ENCODE peak calls at places on chromosomes 11 and 22, in eight cellular contexts. One of them, this sample, is unnamed.

GRCh38 chr11:134654161-134654915 is 242.3 kb upstream of the B3GAT1 start:
- DNase-seq in tibial artery: peak
- DNase-seq in colonic mucosa: peak
- DNase-seq in AG10803: no peak
- DNase-seq in lung: peak
- DNase-seq in fibroblast of the aortic adventitia: no peak
- DNase-seq in ovary: no peak
- DNase-seq in esophagus squamous epithelium: no peak
- DNase-seq in this sample: peak

GRCh38 chr11:70501026-70501901 is 102.9 kb downstream of the CTTN start:
- DNase-seq in tibial artery: no peak
- DNase-seq in colonic mucosa: no peak
- DNase-seq in AG10803: peak
- DNase-seq in lung: no peak
- DNase-seq in fibroblast of the aortic adventitia: peak
- DNase-seq in ovary: peak
- DNase-seq in esophagus squamous epithelium: no peak
- DNase-seq in this sample: peak

GRCh38 chr11:108697872-108698473 is 33.1 kb downstream of the DDX10 start:
- DNase-seq in tibial artery: peak
- DNase-seq in colonic mucosa: peak
- DNase-seq in AG10803: peak
- DNase-seq in lung: peak
- DNase-seq in fibroblast of the aortic adventitia: peak
- DNase-seq in ovary: peak
- DNase-seq in esophagus squamous epithelium: no peak
- DNase-seq in this sample: no peak

GRCh38 chr11:109071712-109072524 is 350.1 kb upstream of the C11orf87 start:
- DNase-seq in tibial artery: no peak
- DNase-seq in colonic mucosa: no peak
- DNase-seq in AG10803: peak
- DNase-seq in lung: no peak
- DNase-seq in fibroblast of the aortic adventitia: peak
- DNase-seq in ovary: no peak
- DNase-seq in esophagus squamous epithelium: no peak
- DNase-seq in this sample: no peak

GRCh38 chr11:119424276-119424675 is 1.3 kb upstream of the THY1 start:
- DNase-seq in tibial artery: no peak
- DNase-seq in colonic mucosa: no peak
- DNase-seq in AG10803: no peak
- DNase-seq in lung: no peak
- DNase-seq in fibroblast of the aortic adventitia: no peak
- DNase-seq in ovary: no peak
- DNase-seq in esophagus squamous epithelium: no peak
- DNase-seq in this sample: no peak

GRCh38 chr11:17634776-17635550 is 84.4 kb upstream of the MYOD1 start:
- DNase-seq in tibial artery: no peak
- DNase-seq in colonic mucosa: no peak
- DNase-seq in AG10803: no peak
- DNase-seq in lung: no peak
- DNase-seq in fibroblast of the aortic adventitia: no peak
- DNase-seq in ovary: no peak
- DNase-seq in esophagus squamous epithelium: no peak
- DNase-seq in this sample: no peak

GRCh38 chr11:9692696-9693095 is 28.8 kb downstream of the SWAP70 start:
- DNase-seq in tibial artery: no peak
- DNase-seq in colonic mucosa: no peak
- DNase-seq in AG10803: no peak
- DNase-seq in lung: no peak
- DNase-seq in fibroblast of the aortic adventitia: no peak
- DNase-seq in ovary: no peak
- DNase-seq in esophagus squamous epithelium: no peak
- DNase-seq in this sample: no peak

GRCh38 chr22:47678667-47679287 is 916.3 kb downstream of the TBC1D22A start:
- DNase-seq in tibial artery: no peak
- DNase-seq in colonic mucosa: no peak
- DNase-seq in AG10803: no peak
- DNase-seq in lung: no peak
- DNase-seq in fibroblast of the aortic adventitia: no peak
- DNase-seq in ovary: no peak
- DNase-seq in esophagus squamous epithelium: no peak
- DNase-seq in this sample: no peak

GRCh38 chr11:116505466-116506247 is 267.1 kb downstream of the BUD13 start:
- DNase-seq in tibial artery: peak
- DNase-seq in colonic mucosa: no peak
- DNase-seq in AG10803: no peak
- DNase-seq in lung: no peak
- DNase-seq in fibroblast of the aortic adventitia: no peak
- DNase-seq in ovary: no peak
- DNase-seq in esophagus squamous epithelium: no peak
- DNase-seq in this sample: no peak

GRCh38 chr11:78465169-78465942 is 47.7 kb upstream of the GAB2 start:
- DNase-seq in tibial artery: no peak
- DNase-seq in colonic mucosa: no peak
- DNase-seq in AG10803: no peak
- DNase-seq in lung: no peak
- DNase-seq in fibroblast of the aortic adventitia: no peak
- DNase-seq in ovary: no peak
- DNase-seq in esophagus squamous epithelium: no peak
- DNase-seq in this sample: no peak

GRCh38 chr22:24994070-24994763 is 41.7 kb downstream of the KIAA1671 start:
- DNase-seq in tibial artery: no peak
- DNase-seq in colonic mucosa: peak
- DNase-seq in AG10803: peak
- DNase-seq in lung: no peak
- DNase-seq in fibroblast of the aortic adventitia: peak
- DNase-seq in ovary: no peak
- DNase-seq in esophagus squamous epithelium: no peak
- DNase-seq in this sample: no peak

GRCh38 chr22:17199131-17199731 is 20.0 kb downstream of the ADA2 start:
- DNase-seq in tibial artery: no peak
- DNase-seq in colonic mucosa: no peak
- DNase-seq in AG10803: peak
- DNase-seq in lung: no peak
- DNase-seq in fibroblast of the aortic adventitia: peak
- DNase-seq in ovary: peak
- DNase-seq in esophagus squamous epithelium: no peak
- DNase-seq in this sample: no peak

GRCh38 chr22:45226681-45227186 is 14.0 kb downstream of the KIAA0930 start:
- DNase-seq in tibial artery: no peak
- DNase-seq in colonic mucosa: no peak
- DNase-seq in AG10803: peak
- DNase-seq in lung: no peak
- DNase-seq in fibroblast of the aortic adventitia: peak
- DNase-seq in ovary: no peak
- DNase-seq in esophagus squamous epithelium: no peak
- DNase-seq in this sample: no peak

GRCh38 chr22:32823024-32823730 is 21.7 kb downstream of the TIMP3 start:
- DNase-seq in tibial artery: peak
- DNase-seq in colonic mucosa: peak
- DNase-seq in AG10803: no peak
- DNase-seq in lung: no peak
- DNase-seq in fibroblast of the aortic adventitia: peak
- DNase-seq in ovary: no peak
- DNase-seq in esophagus squamous epithelium: no peak
- DNase-seq in this sample: no peak

GRCh38 chr11:47216141-47216798 is 1.5 kb downstream of the DDB2 start:
- DNase-seq in tibial artery: peak
- DNase-seq in colonic mucosa: peak
- DNase-seq in AG10803: peak
- DNase-seq in lung: peak
- DNase-seq in fibroblast of the aortic adventitia: peak
- DNase-seq in ovary: peak
- DNase-seq in esophagus squamous epithelium: no peak
- DNase-seq in this sample: peak

DNA sequence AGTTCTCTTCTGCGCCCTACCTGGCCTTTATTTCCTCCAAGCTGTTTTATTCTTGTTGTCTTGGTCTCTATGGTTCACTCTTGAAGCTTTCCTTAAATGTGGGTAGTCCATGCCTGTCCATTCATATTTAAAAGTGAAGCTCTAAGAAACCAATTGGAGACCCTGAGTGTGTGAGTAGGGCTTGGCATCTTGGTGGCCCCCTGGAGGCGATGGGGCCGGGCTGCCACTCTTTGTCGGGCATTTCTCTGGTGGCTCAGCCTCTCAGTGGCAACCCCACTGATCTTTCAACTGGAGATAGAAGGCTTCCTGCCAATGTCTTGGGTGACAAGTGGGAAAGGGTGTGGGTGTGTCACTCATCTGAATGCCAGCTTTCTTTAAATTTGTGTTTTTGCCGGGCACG is 9.1 kb downstream of the TRPT1 start:
- DNase-seq in tibial artery: no peak
- DNase-seq in colonic mucosa: no peak
- DNase-seq in AG10803: no peak
- DNase-seq in lung: no peak
- DNase-seq in fibroblast of the aortic adventitia: no peak
- DNase-seq in ovary: no peak
- DNase-seq in esophagus squamous epithelium: no peak
- DNase-seq in this sample: no peak
- TF ChIP-seq CTCF in tibial artery: no peak
- TF ChIP-seq CTCF in colonic mucosa: no peak
- TF ChIP-seq CTCF in AG10803: no peak
- TF ChIP-seq CTCF in lung: no peak
- TF ChIP-seq CTCF in fibroblast of the aortic adventitia: no peak
- TF ChIP-seq CTCF in ovary: no peak
- TF ChIP-seq CTCF in esophagus squamous epithelium: no peak
- TF ChIP-seq CTCF in this sample: no peak

DNA sequence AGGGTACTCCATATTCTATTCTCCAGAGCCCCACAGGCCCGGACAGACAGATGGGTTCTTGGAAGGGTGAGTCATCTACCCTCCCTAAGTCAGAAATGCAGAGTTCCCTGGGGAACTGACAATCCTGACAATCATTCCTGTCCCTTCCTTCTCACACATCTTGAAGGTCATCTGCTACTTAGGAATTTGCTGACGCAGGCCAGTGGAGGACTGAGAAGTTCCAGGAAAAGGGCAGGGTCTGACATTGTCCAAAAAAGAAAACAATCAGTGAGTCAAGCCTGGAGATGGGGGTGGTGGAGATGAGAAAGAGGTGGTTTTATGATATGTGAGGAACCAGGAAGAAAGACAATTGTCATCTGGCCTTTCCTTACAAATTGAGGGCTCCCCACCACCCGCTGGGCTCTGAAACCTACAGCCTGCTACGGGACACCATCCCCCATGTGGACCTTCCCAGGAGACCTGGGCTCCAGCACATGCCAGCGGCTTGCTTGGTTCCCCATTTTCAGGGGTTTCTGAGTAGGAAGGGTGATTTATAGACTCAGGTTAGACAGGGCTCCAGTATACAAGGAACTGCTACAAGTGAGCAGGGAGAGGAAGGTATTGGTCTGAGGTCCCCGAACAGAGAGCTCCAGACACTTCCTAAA is 12.9 kb downstream of the CD59 start:
- DNase-seq in tibial artery: no peak
- DNase-seq in colonic mucosa: no peak
- DNase-seq in AG10803: peak
- DNase-seq in lung: no peak
- DNase-seq in fibroblast of the aortic adventitia: peak
- DNase-seq in ovary: no peak
- DNase-seq in esophagus squamous epithelium: no peak
- DNase-seq in this sample: peak
- H3K4me3 ChIP-seq in tibial artery: no peak
- H3K4me3 ChIP-seq in colonic mucosa: no peak
- H3K4me3 ChIP-seq in AG10803: peak
- H3K4me3 ChIP-seq in lung: no peak
- H3K4me3 ChIP-seq in fibroblast of the aortic adventitia: no peak
- H3K4me3 ChIP-seq in ovary: no peak
- H3K4me3 ChIP-seq in esophagus squamous epithelium: no peak
- H3K4me3 ChIP-seq in this sample: no peak

GRCh38 chr22:22070371-22070824 is 87.8 kb upstream of the TOP3B start:
- DNase-seq in tibial artery: no peak
- DNase-seq in colonic mucosa: no peak
- DNase-seq in AG10803: no peak
- DNase-seq in lung: no peak
- DNase-seq in fibroblast of the aortic adventitia: no peak
- DNase-seq in ovary: no peak
- DNase-seq in esophagus squamous epithelium: no peak
- DNase-seq in this sample: no peak
- TF ChIP-seq CTCF in tibial artery: no peak
- TF ChIP-seq CTCF in colonic mucosa: no peak
- TF ChIP-seq CTCF in AG10803: no peak
- TF ChIP-seq CTCF in lung: no peak
- TF ChIP-seq CTCF in fibroblast of the aortic adventitia: no peak
- TF ChIP-seq CTCF in ovary: no peak
- TF ChIP-seq CTCF in esophagus squamous epithelium: no peak
- TF ChIP-seq CTCF in this sample: no peak

DNA sequence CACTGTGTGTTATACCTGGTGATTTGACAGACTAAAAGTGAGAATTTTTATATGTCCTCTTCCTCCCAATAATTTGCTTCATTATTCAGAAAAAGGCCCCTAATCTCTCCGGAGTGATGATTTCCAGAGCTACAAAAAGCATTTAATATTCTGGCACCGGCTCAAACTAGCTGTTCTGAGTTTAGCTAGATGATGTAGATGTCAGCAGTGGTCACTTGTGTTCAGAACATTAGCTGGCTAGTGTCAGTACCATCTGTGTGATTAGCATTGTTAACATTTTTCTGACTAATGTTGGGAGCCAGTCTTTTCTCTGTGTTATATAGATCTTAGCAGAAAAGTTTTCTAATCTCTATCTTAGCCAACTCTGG is 68.7 kb upstream of the RRM1 start:
- DNase-seq in tibial artery: no peak
- DNase-seq in colonic mucosa: no peak
- DNase-seq in AG10803: peak
- DNase-seq in lung: no peak
- DNase-seq in fibroblast of the aortic adventitia: peak
- DNase-seq in ovary: no peak
- DNase-seq in esophagus squamous epithelium: no peak
- DNase-seq in this sample: no peak
- H3K4me3 ChIP-seq in tibial artery: no peak
- H3K4me3 ChIP-seq in colonic mucosa: no peak
- H3K4me3 ChIP-seq in AG10803: no peak
- H3K4me3 ChIP-seq in lung: no peak
- H3K4me3 ChIP-seq in fibroblast of the aortic adventitia: no peak
- H3K4me3 ChIP-seq in ovary: no peak
- H3K4me3 ChIP-seq in esophagus squamous epithelium: no peak
- H3K4me3 ChIP-seq in this sample: no peak

GRCh38 chr11:12868315-12869073 is 140.6 kb upstream of the RASSF10 start:
- DNase-seq in tibial artery: no peak
- DNase-seq in colonic mucosa: no peak
- DNase-seq in AG10803: no peak
- DNase-seq in lung: no peak
- DNase-seq in fibroblast of the aortic adventitia: peak
- DNase-seq in ovary: no peak
- DNase-seq in esophagus squamous epithelium: no peak
- DNase-seq in this sample: no peak
- TF ChIP-seq CTCF in tibial artery: peak
- TF ChIP-seq CTCF in colonic mucosa: no peak
- TF ChIP-seq CTCF in AG10803: peak
- TF ChIP-seq CTCF in lung: no peak
- TF ChIP-seq CTCF in fibroblast of the aortic adventitia: peak
- TF ChIP-seq CTCF in ovary: peak
- TF ChIP-seq CTCF in esophagus squamous epithelium: no peak
- TF ChIP-seq CTCF in this sample: peak

This sample was measured in heart right ventricle.